ENCODE peak calls at places on chromosome 19, in four cellular contexts. S is H1, V is HepG2, B is GM12878. U is an unnamed sample.

GRCh38 chr19:39137131-39137530 is 11.5 kb downstream of the PAK4 start:
- DNase-seq in V (no peak), S (no peak), B (no peak), U (no peak)

GRCh38 chr19:46076951-46077814 is 36.4 kb upstream of the IGFL4 start:
- DNase-seq in S (peak; percentile 85), B (no peak), V (peak; percentile 87), U (peak; percentile 87)

GRCh38 chr19:15300533-15301194 is 31.7 kb downstream of the BRD4 start:
- DNase-seq in V (no peak), B (no peak), S (no peak), U (no peak)

GRCh38 chr19:28578208-28578607 is 634.7 kb downstream of the UQCRFS1 start:
- DNase-seq in B (no peak), S (no peak), V (no peak), U (no peak)

GRCh38 chr19:18743281-18743825 is 47.8 kb downstream of the COMP start:
- DNase-seq in B (no peak), S (no peak), V (no peak), U (peak; percentile 88)

GRCh38 chr19:1651061-1651547 is 1.3 kb downstream of the TCF3 start:
- DNase-seq in B (peak; percentile 56), V (no peak), S (peak; percentile 76), U (no peak)

GRCh38 chr19:51386882-51387520 is 773 bp downstream of the LIM2 start:
- DNase-seq in V (no peak), B (no peak), S (no peak), U (no peak)

GRCh38 chr19:54232552-54232934 is 9.7 kb upstream of the LILRB3 start:
- DNase-seq in V (peak; percentile 39), S (no peak), B (no peak), U (no peak)

GRCh38 chr19:6693056-6693471 is 23.1 kb upstream of the TNFSF14 start:
- DNase-seq in B (no peak), S (no peak), V (no peak), U (peak; percentile 44)

GRCh38 chr19:6693681-6694080 is 23.7 kb upstream of the TNFSF14 start:
- DNase-seq in B (no peak), S (no peak), V (peak; percentile 36), U (peak; percentile 70)

GRCh38 chr19:6692027-6692426 is 22.1 kb upstream of the TNFSF14 start:
- DNase-seq in S (no peak), V (no peak), B (no peak), U (no peak)

GRCh38 chr19:6690160-6690885 is 20.4 kb upstream of the TNFSF14 start:
- DNase-seq in B (no peak), V (no peak), S (no peak), U (no peak)

GRCh38 chr19:6691342-6691741 is 21.4 kb upstream of the TNFSF14 start:
- DNase-seq in S (no peak), V (no peak), B (no peak), U (no peak)
- TF ChIP-seq HDAC6 in S (no peak), V (no peak), B (no peak), U (no peak)

GRCh38 chr19:56142087-56142787 is 1.1 kb downstream of the ZNF444 start:
- DNase-seq in B (no peak), S (no peak), V (peak; percentile 97), U (no peak)
- TF ChIP-seq HDAC6 in B (no peak), S (no peak), V (no peak), U (no peak)

DNA sequence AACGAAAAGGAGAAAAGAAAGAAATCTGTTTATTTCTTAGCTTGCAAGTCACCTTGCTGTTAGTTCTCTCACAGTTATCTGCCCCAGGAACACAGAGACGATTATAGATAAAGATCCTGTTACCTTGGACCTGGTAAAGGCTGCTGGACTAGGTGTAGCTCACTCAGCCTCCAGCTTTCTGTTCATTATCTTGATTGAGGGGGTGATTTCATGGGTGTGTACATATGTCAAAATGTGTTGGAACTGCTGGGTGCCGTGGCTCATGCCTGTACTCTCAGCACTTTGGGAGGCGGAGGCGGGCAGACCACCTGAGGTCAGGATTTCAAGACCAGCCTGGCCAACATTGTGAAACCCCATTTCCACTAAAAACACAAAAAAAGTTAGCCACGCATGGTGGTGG is 27.9 kb downstream of the CERS4 start:
- DNase-seq in B (no peak), V (no peak), S (no peak), U (no peak)
- TF ChIP-seq HDAC6 in B (no peak), V (no peak), S (no peak), U (no peak)

DNA sequence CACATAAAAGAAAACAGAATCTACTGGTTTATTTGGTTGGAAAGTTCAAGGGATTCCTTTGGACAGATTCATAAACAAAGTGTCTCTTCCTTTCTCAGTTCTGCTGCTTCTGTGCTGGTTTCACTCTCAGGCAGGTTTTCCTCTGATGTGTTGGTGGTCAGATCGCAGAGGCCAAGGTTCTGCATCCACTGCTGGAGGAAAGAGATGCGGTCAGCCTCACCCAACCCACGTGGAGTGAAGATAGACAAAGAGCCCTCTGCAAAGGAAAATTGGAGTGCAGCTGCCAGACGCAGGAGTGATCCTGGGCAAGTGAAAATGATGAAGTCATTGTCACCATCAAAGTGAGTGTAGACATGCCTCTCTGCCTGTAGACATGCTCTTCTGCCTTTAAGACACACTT is 352.0 kb downstream of the TSHZ3 start:
- DNase-seq in S (no peak), V (no peak), B (no peak), U (no peak)
- TF ChIP-seq HDAC6 in S (no peak), V (no peak), B (no peak), U (no peak)

GRCh38 chr19:40235238-40236025 is 8.9 kb upstream of the CCNP start:
- DNase-seq in B (no peak), S (no peak), V (no peak), U (no peak)

GRCh38 chr19:40233811-40234389 is 7.4 kb upstream of the CCNP start:
- DNase-seq in V (no peak), S (no peak), B (no peak), U (no peak)

GRCh38 chr19:40232949-40233810 is 6.7 kb upstream of the CCNP start:
- DNase-seq in S (no peak), V (no peak), B (no peak), U (no peak)

GRCh38 chr19:40236026-40236355 is 9.5 kb upstream of the CCNP start:
- DNase-seq in B (no peak), V (no peak), S (no peak), U (no peak)

DNA sequence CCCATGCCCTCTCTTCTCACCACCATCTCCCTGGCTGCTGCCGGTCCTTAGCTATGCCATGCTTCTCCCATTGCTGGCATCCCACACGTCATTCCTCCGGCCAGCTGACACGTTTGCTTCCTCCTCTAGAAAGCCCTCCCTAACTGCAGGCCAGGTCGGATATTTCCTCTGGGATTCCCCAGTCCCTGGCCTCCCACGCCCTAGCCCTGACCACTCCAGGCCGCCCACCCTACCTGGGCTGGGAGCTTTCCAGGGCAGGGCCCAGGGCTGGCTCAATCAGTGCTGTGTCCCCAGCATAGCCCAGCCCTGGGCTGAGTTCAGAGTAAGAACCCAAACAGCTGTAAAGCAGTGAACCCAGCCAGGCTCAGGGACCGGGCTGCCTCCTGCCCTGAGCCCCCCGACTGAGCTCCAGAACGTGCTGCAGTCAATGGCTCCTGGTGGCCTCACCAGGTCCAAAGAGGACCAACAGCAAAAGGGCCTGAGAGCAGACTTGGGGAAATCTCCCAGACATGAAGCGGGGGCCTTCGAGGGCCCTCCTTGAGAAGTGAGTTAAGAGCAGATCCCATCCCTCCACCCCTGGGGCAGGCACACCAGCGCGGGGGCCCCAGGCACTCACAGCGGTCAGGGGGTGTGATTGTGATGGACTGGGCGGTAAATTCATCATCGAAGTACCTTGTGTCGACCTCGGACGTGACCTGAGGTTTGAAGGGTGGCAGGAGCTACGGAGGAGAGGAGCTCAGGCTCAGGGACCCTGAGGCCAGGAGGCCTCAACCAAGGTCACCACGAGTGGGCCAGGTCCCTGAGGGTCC is 8.1 kb upstream of the CCNP start:
- DNase-seq in S (no peak), V (no peak), B (no peak), U (no peak)
- TF ChIP-seq HDAC6 in S (no peak), V (no peak), B (no peak), U (no peak)

GRCh38 chr19:4061178-4061682 is 5.5 kb downstream of the ZBTB7A start:
- DNase-seq in S (no peak), V (peak; percentile 65), B (no peak), U (no peak)
- TF ChIP-seq HDAC6 in S (no peak), V (no peak), B (no peak), U (no peak)

GRCh38 chr19:43735013-43735412 is 19.1 kb downstream of the IRGC start:
- DNase-seq in B (no peak), V (no peak), S (no peak), U (no peak)

GRCh38 chr19:43739836-43740235 is 14.9 kb downstream of the SMG9 start:
- DNase-seq in B (no peak), V (no peak), S (no peak), U (no peak)

GRCh38 chr19:43739419-43739818 is 15.3 kb downstream of the SMG9 start:
- DNase-seq in V (no peak), S (no peak), B (no peak), U (no peak)

GRCh38 chr19:43738780-43739211 is 16.0 kb downstream of the SMG9 start:
- DNase-seq in B (no peak), S (no peak), V (no peak), U (no peak)

DNA sequence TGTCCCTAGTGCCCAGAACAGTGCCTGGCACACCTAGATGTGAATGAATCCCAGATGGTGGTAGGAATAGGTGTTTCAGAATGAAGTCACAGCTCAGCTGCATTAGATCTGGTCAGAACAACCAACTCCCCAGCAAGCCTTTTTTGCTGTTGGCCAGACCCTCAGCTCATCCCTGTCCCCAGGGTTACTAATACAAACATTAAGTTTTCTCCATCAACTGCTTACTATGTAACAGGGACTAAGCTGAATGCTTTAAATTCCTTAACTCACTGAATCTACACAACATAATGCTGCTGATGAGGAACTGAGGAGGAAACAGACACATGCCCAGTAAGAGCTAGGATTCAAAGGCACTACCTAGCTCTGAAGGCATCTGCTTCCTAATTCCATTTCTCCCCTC is 18.8 kb downstream of the SMG9 start:
- DNase-seq in B (no peak), S (no peak), V (no peak), U (no peak)
- TF ChIP-seq HDAC6 in B (no peak), S (no peak), V (no peak), U (no peak)

GRCh38 chr19:41298327-41298964 is 11.5 kb upstream of the CCDC97 start:
- DNase-seq in S (no peak), B (no peak), V (no peak), U (no peak)
- TF ChIP-seq HDAC6 in S (no peak), B (no peak), V (no peak), U (no peak)

U was measured in K562.